ENCODE peak calls at places on chromosomes 13 and 19, in six cellular contexts. One of them, this sample, is unnamed.

GRCh38 chr19:39296055-39296645 is at the start of gene IFNL1:
- DNase-seq in HT1080: no peak
- DNase-seq in thyroid gland: no peak
- DNase-seq in nephron progenitor cell: no peak
- DNase-seq in HS-5: no peak
- DNase-seq in activated CD8-positive, alpha-beta memory T cell treated with anti-CD3 and anti-CD28 coated beads for 48 hours: no peak
- DNase-seq in this sample: no peak

GRCh38 chr13:50990540-50991506 is 81.2 kb downstream of the RNASEH2B start:
- DNase-seq in activated CD8-positive, alpha-beta memory T cell treated with anti-CD3 and anti-CD28 coated beads for 48 hours: no peak
- DNase-seq in HT1080: no peak
- DNase-seq in thyroid gland: no peak
- DNase-seq in nephron progenitor cell: peak
- DNase-seq in HS-5: no peak
- DNase-seq in this sample: peak

GRCh38 chr13:110555601-110556223 is 5.8 kb downstream of the RAB20 start:
- DNase-seq in activated CD8-positive, alpha-beta memory T cell treated with anti-CD3 and anti-CD28 coated beads for 48 hours: no peak
- DNase-seq in HT1080: no peak
- DNase-seq in thyroid gland: no peak
- DNase-seq in HS-5: no peak
- DNase-seq in nephron progenitor cell: no peak
- DNase-seq in this sample: no peak

GRCh38 chr19:55301459-55302331 is 17.9 kb downstream of the BRSK1 start:
- DNase-seq in HT1080: peak
- DNase-seq in nephron progenitor cell: peak
- DNase-seq in thyroid gland: peak
- DNase-seq in HS-5: peak
- DNase-seq in activated CD8-positive, alpha-beta memory T cell treated with anti-CD3 and anti-CD28 coated beads for 48 hours: peak
- DNase-seq in this sample: peak

GRCh38 chr13:25923217-25924085 is 128.4 kb downstream of the SHISA2 start:
- DNase-seq in HT1080: no peak
- DNase-seq in nephron progenitor cell: no peak
- DNase-seq in thyroid gland: no peak
- DNase-seq in activated CD8-positive, alpha-beta memory T cell treated with anti-CD3 and anti-CD28 coated beads for 48 hours: no peak
- DNase-seq in HS-5: no peak
- DNase-seq in this sample: no peak

GRCh38 chr13:39876258-39876657 is 220.8 kb downstream of the COG6 start:
- DNase-seq in HS-5: peak
- DNase-seq in HT1080: peak
- DNase-seq in activated CD8-positive, alpha-beta memory T cell treated with anti-CD3 and anti-CD28 coated beads for 48 hours: no peak
- DNase-seq in nephron progenitor cell: no peak
- DNase-seq in thyroid gland: no peak
- DNase-seq in this sample: peak

GRCh38 chr13:51557875-51558604 is 26.2 kb upstream of the WDFY2 start:
- DNase-seq in HT1080: peak
- DNase-seq in HS-5: peak
- DNase-seq in nephron progenitor cell: no peak
- DNase-seq in thyroid gland: no peak
- DNase-seq in activated CD8-positive, alpha-beta memory T cell treated with anti-CD3 and anti-CD28 coated beads for 48 hours: no peak
- DNase-seq in this sample: peak

GRCh38 chr19:11737964-11738745 is 591 bp downstream of the ZNF823 start:
- DNase-seq in thyroid gland: peak
- DNase-seq in activated CD8-positive, alpha-beta memory T cell treated with anti-CD3 and anti-CD28 coated beads for 48 hours: peak
- DNase-seq in HT1080: peak
- DNase-seq in HS-5: no peak
- DNase-seq in nephron progenitor cell: peak
- DNase-seq in this sample: peak

GRCh38 chr19:19463348-19464117 is 51.8 kb downstream of the TSSK6 start:
- DNase-seq in HT1080: no peak
- DNase-seq in nephron progenitor cell: no peak
- DNase-seq in activated CD8-positive, alpha-beta memory T cell treated with anti-CD3 and anti-CD28 coated beads for 48 hours: no peak
- DNase-seq in thyroid gland: peak
- DNase-seq in HS-5: no peak
- DNase-seq in this sample: peak

GRCh38 chr13:98490195-98490771 is 86.6 kb downstream of the STK24 start:
- DNase-seq in HT1080: no peak
- DNase-seq in activated CD8-positive, alpha-beta memory T cell treated with anti-CD3 and anti-CD28 coated beads for 48 hours: no peak
- DNase-seq in thyroid gland: no peak
- DNase-seq in nephron progenitor cell: no peak
- DNase-seq in HS-5: no peak
- DNase-seq in this sample: no peak

GRCh38 chr13:38871275-38871674 is 119.4 kb downstream of the STOML3 start:
- DNase-seq in HT1080: no peak
- DNase-seq in nephron progenitor cell: no peak
- DNase-seq in HS-5: no peak
- DNase-seq in thyroid gland: no peak
- DNase-seq in activated CD8-positive, alpha-beta memory T cell treated with anti-CD3 and anti-CD28 coated beads for 48 hours: no peak
- DNase-seq in this sample: no peak

GRCh38 chr13:31444266-31444862 is 244.6 kb downstream of the B3GLCT start:
- DNase-seq in HT1080: no peak
- DNase-seq in nephron progenitor cell: no peak
- DNase-seq in activated CD8-positive, alpha-beta memory T cell treated with anti-CD3 and anti-CD28 coated beads for 48 hours: no peak
- DNase-seq in HS-5: no peak
- DNase-seq in thyroid gland: no peak
- DNase-seq in this sample: no peak

GRCh38 chr13:112711528-112712265 is 21.9 kb downstream of the ATP11A start:
- DNase-seq in thyroid gland: peak
- DNase-seq in nephron progenitor cell: peak
- DNase-seq in HS-5: peak
- DNase-seq in activated CD8-positive, alpha-beta memory T cell treated with anti-CD3 and anti-CD28 coated beads for 48 hours: no peak
- DNase-seq in HT1080: peak
- DNase-seq in this sample: peak

GRCh38 chr13:28922341-28922740 is 102.2 kb downstream of the MTUS2 start:
- DNase-seq in HS-5: no peak
- DNase-seq in HT1080: no peak
- DNase-seq in activated CD8-positive, alpha-beta memory T cell treated with anti-CD3 and anti-CD28 coated beads for 48 hours: no peak
- DNase-seq in thyroid gland: no peak
- DNase-seq in nephron progenitor cell: no peak
- DNase-seq in this sample: no peak

GRCh38 chr13:62119739-62120700 is 704.4 kb upstream of the PCDH20 start:
- DNase-seq in nephron progenitor cell: no peak
- DNase-seq in HT1080: peak
- DNase-seq in thyroid gland: no peak
- DNase-seq in activated CD8-positive, alpha-beta memory T cell treated with anti-CD3 and anti-CD28 coated beads for 48 hours: no peak
- DNase-seq in HS-5: no peak
- DNase-seq in this sample: peak

GRCh38 chr13:37211542-37211941 is 106.1 kb upstream of the CSNK1A1L start:
- DNase-seq in HS-5: no peak
- DNase-seq in thyroid gland: no peak
- DNase-seq in nephron progenitor cell: no peak
- DNase-seq in HT1080: no peak
- DNase-seq in activated CD8-positive, alpha-beta memory T cell treated with anti-CD3 and anti-CD28 coated beads for 48 hours: no peak
- DNase-seq in this sample: no peak

GRCh38 chr19:39212377-39212742 is 8.3 kb upstream of the SYCN start:
- DNase-seq in nephron progenitor cell: peak
- DNase-seq in activated CD8-positive, alpha-beta memory T cell treated with anti-CD3 and anti-CD28 coated beads for 48 hours: no peak
- DNase-seq in HT1080: peak
- DNase-seq in thyroid gland: no peak
- DNase-seq in HS-5: no peak
- DNase-seq in this sample: no peak

GRCh38 chr19:2415281-2415972 is 12.0 kb downstream of the TIMM13 start:
- DNase-seq in HS-5: no peak
- DNase-seq in HT1080: no peak
- DNase-seq in activated CD8-positive, alpha-beta memory T cell treated with anti-CD3 and anti-CD28 coated beads for 48 hours: no peak
- DNase-seq in thyroid gland: no peak
- DNase-seq in nephron progenitor cell: no peak
- DNase-seq in this sample: no peak

GRCh38 chr13:26529441-26529840 is 28.0 kb upstream of the WASF3 start:
- DNase-seq in HT1080: peak
- DNase-seq in HS-5: peak
- DNase-seq in nephron progenitor cell: peak
- DNase-seq in activated CD8-positive, alpha-beta memory T cell treated with anti-CD3 and anti-CD28 coated beads for 48 hours: no peak
- DNase-seq in thyroid gland: peak
- DNase-seq in this sample: peak

GRCh38 chr13:92137519-92137918 is 739.1 kb downstream of the GPC5 start:
- DNase-seq in thyroid gland: peak
- DNase-seq in HS-5: no peak
- DNase-seq in activated CD8-positive, alpha-beta memory T cell treated with anti-CD3 and anti-CD28 coated beads for 48 hours: no peak
- DNase-seq in nephron progenitor cell: peak
- DNase-seq in HT1080: no peak
- DNase-seq in this sample: no peak

GRCh38 chr13:30569901-30570576 is 47.7 kb upstream of the USPL1 start:
- DNase-seq in thyroid gland: no peak
- DNase-seq in activated CD8-positive, alpha-beta memory T cell treated with anti-CD3 and anti-CD28 coated beads for 48 hours: no peak
- DNase-seq in nephron progenitor cell: no peak
- DNase-seq in HS-5: peak
- DNase-seq in HT1080: peak
- DNase-seq in this sample: peak